ENCODE peak calls at places on chromosomes 7 and 10, in six cellular contexts. One of them, this sample, is unnamed. For H3K4me1, the result is how much of the 10 kb centered on the place peaks cover.

GRCh38 chr10:44921506-44921905 is 10.4 kb downstream of the TMEM72 start:
- DNase-seq in HCT116: no peak
- DNase-seq in A549: no peak
- DNase-seq in heart right ventricle: no peak
- DNase-seq in Peyer's patch: no peak
- DNase-seq in fibroblast of lung: no peak
- DNase-seq in this sample: no peak

GRCh38 chr7:112982441-112983063 is 104.1 kb downstream of the GPR85 start:
- DNase-seq in HCT116: no peak
- DNase-seq in A549: no peak
- DNase-seq in fibroblast of lung: no peak
- DNase-seq in heart right ventricle: no peak
- DNase-seq in Peyer's patch: no peak
- DNase-seq in this sample: no peak

GRCh38 chr7:155467846-155468821 is 10.2 kb downstream of the EN2 start:
- DNase-seq in A549: no peak
- DNase-seq in fibroblast of lung: no peak
- DNase-seq in Peyer's patch: no peak
- DNase-seq in HCT116: no peak
- DNase-seq in heart right ventricle: no peak
- DNase-seq in this sample: no peak

GRCh38 chr7:137694405-137694804 is 152.4 kb downstream of the DGKI start:
- DNase-seq in heart right ventricle: no peak
- DNase-seq in A549: no peak
- DNase-seq in Peyer's patch: no peak
- DNase-seq in HCT116: no peak
- DNase-seq in fibroblast of lung: no peak
- DNase-seq in this sample: no peak

GRCh38 chr10:30233186-30233958 is 115.7 kb downstream of the MTPAP start:
- DNase-seq in HCT116: no peak
- DNase-seq in Peyer's patch: no peak
- DNase-seq in heart right ventricle: no peak
- DNase-seq in fibroblast of lung: no peak
- DNase-seq in A549: no peak
- DNase-seq in this sample: no peak

GRCh38 chr7:80630611-80631010 is 7.8 kb upstream of the CD36 start:
- DNase-seq in Peyer's patch: no peak
- DNase-seq in fibroblast of lung: peak
- DNase-seq in A549: no peak
- DNase-seq in HCT116: no peak
- DNase-seq in heart right ventricle: no peak
- DNase-seq in this sample: no peak

GRCh38 chr7:82507976-82508677 is 64.5 kb upstream of the CACNA2D1 start:
- DNase-seq in Peyer's patch: peak
- DNase-seq in heart right ventricle: no peak
- DNase-seq in fibroblast of lung: no peak
- DNase-seq in HCT116: no peak
- DNase-seq in A549: no peak
- DNase-seq in this sample: no peak

GRCh38 chr7:82600601-82601000 is 157.0 kb upstream of the CACNA2D1 start:
- DNase-seq in fibroblast of lung: peak
- DNase-seq in A549: peak
- DNase-seq in heart right ventricle: no peak
- DNase-seq in Peyer's patch: no peak
- DNase-seq in HCT116: no peak
- DNase-seq in this sample: no peak

GRCh38 chr7:23239253-23239652 is 7.3 kb upstream of the GPNMB start:
- DNase-seq in Peyer's patch: no peak
- DNase-seq in A549: no peak
- DNase-seq in heart right ventricle: no peak
- DNase-seq in fibroblast of lung: no peak
- DNase-seq in HCT116: no peak
- DNase-seq in this sample: no peak

GRCh38 chr7:113199841-113200240 is 81.5 kb upstream of the SMIM30 start:
- DNase-seq in Peyer's patch: no peak
- DNase-seq in A549: no peak
- DNase-seq in heart right ventricle: no peak
- DNase-seq in fibroblast of lung: peak
- DNase-seq in HCT116: no peak
- DNase-seq in this sample: no peak

GRCh38 chr7:93562106-93562505 is 12.4 kb downstream of the CALCR start:
- DNase-seq in A549: no peak
- DNase-seq in Peyer's patch: no peak
- DNase-seq in fibroblast of lung: no peak
- DNase-seq in heart right ventricle: no peak
- DNase-seq in HCT116: no peak
- DNase-seq in this sample: no peak

GRCh38 chr7:1847260-1848001 is 177.4 kb downstream of the ELFN1 start:
- DNase-seq in A549: no peak
- DNase-seq in heart right ventricle: no peak
- DNase-seq in fibroblast of lung: no peak
- DNase-seq in HCT116: no peak
- DNase-seq in Peyer's patch: no peak
- DNase-seq in this sample: no peak

GRCh38 chr10:89392974-89393373 is 551 bp downstream of the IFIT1 start:
- DNase-seq in HCT116: no peak
- DNase-seq in Peyer's patch: no peak
- DNase-seq in heart right ventricle: no peak
- DNase-seq in fibroblast of lung: peak
- DNase-seq in A549: peak
- DNase-seq in this sample: no peak
- H3K27ac ChIP-seq in HCT116: no peak
- H3K27ac ChIP-seq in Peyer's patch: peak
- H3K27ac ChIP-seq in heart right ventricle: peak
- H3K27ac ChIP-seq in fibroblast of lung: peak
- H3K27ac ChIP-seq in A549: peak
- H3K27ac ChIP-seq in this sample: peak

GRCh38 chr7:37986780-37987380 is 66.4 kb downstream of the EPDR1 start:
- DNase-seq in Peyer's patch: no peak
- DNase-seq in heart right ventricle: no peak
- DNase-seq in A549: no peak
- DNase-seq in fibroblast of lung: no peak
- DNase-seq in HCT116: no peak
- DNase-seq in this sample: no peak
- H3K4me1 ChIP-seq in Peyer's patch: under half
- H3K4me1 ChIP-seq in heart right ventricle: under half
- H3K4me1 ChIP-seq in A549: under half
- H3K4me1 ChIP-seq in fibroblast of lung: under half
- H3K4me1 ChIP-seq in HCT116: under half
- H3K4me1 ChIP-seq in this sample: under half

GRCh38 chr7:84102213-84102612 is 92.4 kb downstream of the SEMA3A start:
- DNase-seq in Peyer's patch: no peak
- DNase-seq in heart right ventricle: no peak
- DNase-seq in fibroblast of lung: peak
- DNase-seq in A549: no peak
- DNase-seq in HCT116: no peak
- DNase-seq in this sample: no peak
- TF ChIP-seq CTCF in Peyer's patch: no peak
- TF ChIP-seq CTCF in heart right ventricle: no peak
- TF ChIP-seq CTCF in fibroblast of lung: no peak
- TF ChIP-seq CTCF in A549: no peak
- TF ChIP-seq CTCF in HCT116: no peak
- TF ChIP-seq CTCF in this sample: no peak

GRCh38 chr10:29127037-29127436 is 161.8 kb upstream of the LYZL1 start:
- DNase-seq in HCT116: no peak
- DNase-seq in A549: no peak
- DNase-seq in Peyer's patch: no peak
- DNase-seq in heart right ventricle: no peak
- DNase-seq in fibroblast of lung: no peak
- DNase-seq in this sample: no peak
- H3K27ac ChIP-seq in HCT116: no peak
- H3K27ac ChIP-seq in A549: peak
- H3K27ac ChIP-seq in Peyer's patch: no peak
- H3K27ac ChIP-seq in heart right ventricle: no peak
- H3K27ac ChIP-seq in fibroblast of lung: no peak
- H3K27ac ChIP-seq in this sample: no peak

DNA sequence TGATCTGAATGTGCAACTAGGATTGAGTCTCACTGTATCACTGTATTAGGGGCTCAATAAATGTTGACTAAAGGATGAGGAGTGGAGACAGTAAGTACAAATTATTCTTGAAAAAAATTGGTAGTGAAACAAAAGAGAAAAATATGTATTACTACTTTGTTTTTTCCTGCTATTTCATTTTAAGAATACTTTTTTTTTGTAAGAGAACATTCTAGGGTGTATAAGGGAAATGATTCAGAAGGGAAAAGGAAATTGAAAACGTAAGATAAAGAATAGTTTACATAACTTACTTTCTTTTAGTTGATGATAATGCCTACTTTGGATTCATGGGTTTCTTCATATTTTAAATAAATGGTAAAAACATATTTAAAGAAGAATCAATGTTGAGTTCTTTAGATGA is 9.6 kb downstream of the CAPZA2 start:
- DNase-seq in fibroblast of lung: no peak
- DNase-seq in HCT116: no peak
- DNase-seq in heart right ventricle: no peak
- DNase-seq in Peyer's patch: no peak
- DNase-seq in A549: no peak
- DNase-seq in this sample: no peak
- H3K4me1 ChIP-seq in fibroblast of lung: under half
- H3K4me1 ChIP-seq in HCT116: under half
- H3K4me1 ChIP-seq in heart right ventricle: under half
- H3K4me1 ChIP-seq in Peyer's patch: under half
- H3K4me1 ChIP-seq in A549: under half
- H3K4me1 ChIP-seq in this sample: under half

DNA sequence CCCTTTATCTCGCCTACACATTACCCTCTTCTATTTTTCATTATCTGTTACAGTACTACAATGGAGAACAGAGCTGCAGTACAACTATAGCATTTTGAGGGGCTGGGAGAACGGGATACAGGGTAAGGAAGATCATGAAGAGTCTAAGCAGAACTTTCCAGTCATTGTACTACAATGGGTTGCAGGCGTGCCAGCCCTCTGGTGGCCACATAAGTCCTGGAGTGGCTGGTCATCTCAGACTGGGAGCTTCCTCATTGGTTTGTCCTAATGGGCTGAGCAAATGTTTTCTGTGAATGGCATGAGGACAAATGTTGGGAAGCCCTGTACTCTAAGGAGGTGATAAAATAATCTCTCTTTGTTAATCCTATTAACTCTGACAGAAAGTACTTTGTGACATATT is 33.0 kb downstream of the TMEM106B start:
- DNase-seq in heart right ventricle: no peak
- DNase-seq in fibroblast of lung: peak
- DNase-seq in Peyer's patch: peak
- DNase-seq in A549: peak
- DNase-seq in HCT116: peak
- DNase-seq in this sample: no peak
- TF ChIP-seq CTCF in heart right ventricle: no peak
- TF ChIP-seq CTCF in fibroblast of lung: peak
- TF ChIP-seq CTCF in Peyer's patch: peak
- TF ChIP-seq CTCF in A549: peak
- TF ChIP-seq CTCF in HCT116: peak
- TF ChIP-seq CTCF in this sample: no peak